ENCODE peak calls at places on chromosomes 7 and 10, in seven cellular contexts. V, C, G, Q, J, S and B are unnamed samples. For H3K4me1, the result is how much of the 10 kb centered on the place peaks cover.

GRCh38 chr10:100341953-100342626 is 4.9 kb upstream of the SCD start:
- DNase-seq in V (peak), C (peak), G (no peak), Q (no peak), J (peak), S (peak), B (peak)

GRCh38 chr7:87058739-87059524 is 522 bp downstream of the ELAPOR2 start:
- DNase-seq in V (peak), C (peak), G (peak), Q (no peak), J (peak), S (peak), B (peak)

GRCh38 chr10:88810196-88810961 is 7.8 kb downstream of the LIPM start:
- DNase-seq in V (peak), C (no peak), G (peak), Q (no peak), J (peak), S (peak), B (no peak)

GRCh38 chr10:132572545-132572937 is 35.0 kb downstream of the INPP5A start:
- DNase-seq in V (no peak), C (no peak), G (no peak), Q (no peak), J (no peak), S (no peak), B (no peak)

GRCh38 chr7:91264924-91265681 is 870 bp downstream of the FZD1 start:
- DNase-seq in V (peak), C (peak), G (peak), Q (no peak), J (peak), S (peak), B (peak)

GRCh38 chr10:68560916-68561691 is 967 bp downstream of the TET1 start:
- DNase-seq in V (peak), C (peak), G (no peak), Q (no peak), J (no peak), S (peak), B (peak)

GRCh38 chr7:7207876-7208275 is 25.5 kb downstream of the C1GALT1 start:
- DNase-seq in V (no peak), C (no peak), G (no peak), Q (no peak), J (no peak), S (no peak), B (no peak)

GRCh38 chr7:96308950-96309263 is 13.0 kb downstream of the SLC25A13 start:
- DNase-seq in V (no peak), C (no peak), G (no peak), Q (no peak), J (peak), S (no peak), B (no peak)

GRCh38 chr10:98748298-98748697 is 301.6 kb upstream of the HPS1 start:
- DNase-seq in V (peak), C (no peak), G (no peak), Q (no peak), J (peak), S (no peak), B (no peak)

GRCh38 chr7:27182861-27183681 is 2.0 kb downstream of the HOXA11 start:
- DNase-seq in V (no peak), C (no peak), G (no peak), Q (no peak), J (no peak), S (peak), B (peak)

GRCh38 chr7:2175514-2175913 is 57.2 kb downstream of the MAD1L1 start:
- DNase-seq in V (peak), C (peak), G (peak), Q (no peak), J (no peak), S (no peak), B (no peak)

GRCh38 chr10:70055550-70055949 is 2.9 kb downstream of the MACROH2A2 start:
- DNase-seq in V (no peak), C (no peak), G (no peak), Q (no peak), J (no peak), S (no peak), B (no peak)

GRCh38 chr10:76336213-76336963 is 905.0 kb downstream of the LRMDA start:
- DNase-seq in V (peak), C (peak), G (no peak), Q (no peak), J (no peak), S (no peak), B (no peak)

GRCh38 chr7:115135111-115135510 is 213.2 kb downstream of the MDFIC start:
- DNase-seq in V (no peak), C (no peak), G (no peak), Q (no peak), J (no peak), S (no peak), B (no peak)

GRCh38 chr10:122688293-122688989 is 11.2 kb downstream of the C10orf120 start:
- DNase-seq in V (peak), C (peak), G (no peak), Q (no peak), J (no peak), S (peak), B (no peak)

GRCh38 chr7:129225931-129226572 is 1.2 kb downstream of the AHCYL2 start:
- DNase-seq in V (no peak), C (no peak), G (no peak), Q (no peak), J (no peak), S (no peak), B (no peak)

GRCh38 chr7:57179776-57180415 is 47.7 kb upstream of the ZNF479 start:
- DNase-seq in V (no peak), C (no peak), G (no peak), Q (no peak), J (no peak), S (no peak), B (no peak)

GRCh38 chr10:103154464-103155299 is 38.4 kb downstream of the NT5C2 start:
- DNase-seq in V (no peak), C (no peak), G (no peak), Q (no peak), J (peak), S (no peak), B (no peak)

GRCh38 chr7:123601530-123601929 is at the start of gene ASB15:
- DNase-seq in V (no peak), C (peak), G (no peak), Q (no peak), J (no peak), S (no peak), B (no peak)

GRCh38 chr10:80473692-80474596 is 19.8 kb downstream of the TSPAN14 start:
- DNase-seq in V (no peak), C (no peak), G (no peak), Q (no peak), J (no peak), S (no peak), B (no peak)

GRCh38 chr10:132293416-132294195 is 14.1 kb downstream of the STK32C start:
- DNase-seq in V (no peak), C (no peak), G (no peak), Q (no peak), J (no peak), S (no peak), B (peak)

GRCh38 chr10:46232084-46232483 is 54.7 kb upstream of the ANTXRL start:
- DNase-seq in V (no peak), C (no peak), G (no peak), Q (peak), J (no peak), S (no peak), B (peak)

GRCh38 chr10:31961675-31962074 is 33.0 kb upstream of the ARHGAP12 start:
- DNase-seq in V (no peak), C (no peak), G (no peak), Q (no peak), J (no peak), S (no peak), B (no peak)

GRCh38 chr10:31149835-31150512 is 118.3 kb upstream of the ZNF438 start:
- DNase-seq in V (no peak), C (no peak), G (no peak), Q (no peak), J (no peak), S (no peak), B (no peak)

GRCh38 chr10:16967866-16968721 is 150.9 kb upstream of the RSU1 start:
- DNase-seq in V (peak), C (peak), G (no peak), Q (no peak), J (no peak), S (no peak), B (no peak)

GRCh38 chr10:63481815-63482421 is 16.1 kb upstream of the JMJD1C start:
- DNase-seq in V (no peak), C (no peak), G (no peak), Q (no peak), J (no peak), S (no peak), B (no peak)

GRCh38 chr7:17279081-17279480 is 19.4 kb upstream of the AHR start:
- DNase-seq in V (no peak), C (no peak), G (no peak), Q (no peak), J (no peak), S (no peak), B (no peak)

GRCh38 chr10:83656924-83657323 is 482.4 kb upstream of the GHITM start:
- DNase-seq in V (no peak), C (no peak), G (no peak), Q (no peak), J (no peak), S (no peak), B (no peak)

GRCh38 chr7:114084381-114085312 is 165.8 kb upstream of the PPP1R3A start:
- DNase-seq in V (peak), C (peak), G (peak), Q (no peak), J (peak), S (peak), B (peak)

GRCh38 chr10:132544744-132545658 is 7.4 kb downstream of the INPP5A start:
- DNase-seq in V (no peak), C (no peak), G (no peak), Q (no peak), J (no peak), S (no peak), B (peak)

GRCh38 chr7:104328308-104328969 is at the start of gene LHFPL3:
- DNase-seq in V (peak), C (no peak), G (no peak), Q (no peak), J (no peak), S (no peak), B (no peak)

GRCh38 chr7:143514995-143515735 is 37.5 kb downstream of the TAS2R41 start:
- DNase-seq in V (no peak), C (no peak), G (no peak), Q (no peak), J (no peak), S (no peak), B (no peak)
- H3K4me1 ChIP-seq in V (under half), C (under half), G (under half), Q (under half), J (under half), S (under half), B (under half)

GRCh38 chr10:12782537-12782936 is 219.0 kb downstream of the CCDC3 start:
- DNase-seq in V (peak), C (peak), G (no peak), Q (no peak), J (peak), S (peak), B (peak)
- H3K4me1 ChIP-seq in V (under half), C (under half), G (under half), Q (under half), J (under half), S (under half), B (under half)

GRCh38 chr10:8063935-8064334 is 9.4 kb downstream of the GATA3 start:
- DNase-seq in V (no peak), C (no peak), G (no peak), Q (no peak), J (no peak), S (no peak), B (no peak)
- H3K4me1 ChIP-seq in V (under half), C (under half), G (under half), Q (under half), J (under half), S (under half), B (under half)

DNA sequence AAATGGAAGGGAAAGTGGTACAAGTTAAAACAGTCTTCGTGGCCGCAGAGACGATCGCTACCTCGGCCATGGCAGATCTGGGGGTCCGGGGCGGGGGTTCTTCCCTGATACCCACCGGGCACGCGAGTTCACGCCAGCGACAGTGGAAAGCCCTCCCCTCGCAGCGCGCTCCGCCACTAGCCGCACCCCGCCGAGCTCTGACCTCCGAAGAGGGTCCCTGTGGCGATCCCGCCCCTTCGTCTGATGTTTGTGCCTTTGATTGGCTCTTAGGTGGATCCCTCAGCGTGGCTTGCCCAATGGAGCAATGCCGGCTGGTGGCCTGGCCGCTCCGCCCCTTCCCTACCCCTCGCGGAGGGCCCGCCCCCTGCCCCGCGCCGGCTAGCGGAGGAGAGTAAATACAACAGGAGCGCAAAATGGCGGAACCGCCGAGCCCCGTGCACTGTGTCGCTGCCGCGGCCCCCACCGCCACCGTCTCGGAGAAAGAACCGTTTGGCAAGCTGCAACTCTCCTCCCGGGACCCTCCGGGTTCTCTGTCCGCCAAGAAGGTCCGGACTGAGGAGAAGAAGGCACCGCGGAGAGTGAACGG is at the start of gene RSBN1L:
- DNase-seq in V (peak), C (peak), G (peak), Q (peak), J (peak), S (peak), B (peak)
- H3K4me1 ChIP-seq in V (under half), C (under half), G (under half), Q (half or more), J (under half), S (half or more), B (under half)

GRCh38 chr10:129467346-129468119 is 492 bp downstream of the MGMT start:
- DNase-seq in V (peak), C (peak), G (no peak), Q (no peak), J (no peak), S (peak), B (no peak)
- H3K4me1 ChIP-seq in V (under half), C (under half), G (under half), Q (under half), J (under half), S (under half), B (under half)

GRCh38 chr10:95509281-95509680 is 51.9 kb downstream of the SORBS1 start:
- DNase-seq in V (no peak), C (no peak), G (no peak), Q (no peak), J (no peak), S (no peak), B (no peak)

GRCh38 chr10:95513941-95514392 is 47.2 kb downstream of the SORBS1 start:
- DNase-seq in V (no peak), C (peak), G (no peak), Q (no peak), J (peak), S (peak), B (no peak)

GRCh38 chr10:95516774-95517373 is 44.3 kb downstream of the SORBS1 start:
- DNase-seq in V (no peak), C (no peak), G (no peak), Q (no peak), J (no peak), S (no peak), B (no peak)

GRCh38 chr10:95511314-95511713 is 49.9 kb downstream of the SORBS1 start:
- DNase-seq in V (no peak), C (no peak), G (no peak), Q (no peak), J (no peak), S (no peak), B (no peak)

DNA sequence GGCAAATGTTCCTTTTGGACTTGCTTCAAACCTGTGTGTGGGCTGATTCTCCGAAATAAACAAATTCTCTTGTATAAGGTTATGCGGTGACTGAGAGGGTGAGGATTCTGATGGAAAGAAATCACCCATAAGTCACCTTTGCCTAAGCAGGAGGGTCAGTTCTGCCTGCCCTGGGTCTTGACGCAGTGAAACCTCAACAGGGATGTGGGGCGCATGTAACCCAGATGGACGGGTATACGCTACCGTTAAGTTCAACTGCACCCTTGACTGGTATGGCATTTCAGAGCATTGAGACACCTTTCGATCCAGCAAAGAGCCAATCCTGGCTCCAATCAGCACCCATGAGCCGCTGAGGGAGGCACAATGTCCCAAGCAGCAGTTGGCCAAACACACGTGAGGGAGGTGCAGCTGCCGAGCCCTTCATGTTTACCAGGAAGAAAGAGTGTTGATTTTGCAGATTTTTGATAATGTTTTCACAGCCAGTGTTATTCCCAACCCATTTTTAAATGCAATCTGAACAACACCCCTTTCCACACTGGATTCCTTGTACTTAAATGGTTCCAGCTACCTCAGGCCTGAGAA is 48.1 kb downstream of the SORBS1 start:
- DNase-seq in V (peak), C (no peak), G (no peak), Q (no peak), J (peak), S (peak), B (peak)
- H3K4me1 ChIP-seq in V (under half), C (under half), G (half or more), Q (under half), J (under half), S (half or more), B (under half)

DNA sequence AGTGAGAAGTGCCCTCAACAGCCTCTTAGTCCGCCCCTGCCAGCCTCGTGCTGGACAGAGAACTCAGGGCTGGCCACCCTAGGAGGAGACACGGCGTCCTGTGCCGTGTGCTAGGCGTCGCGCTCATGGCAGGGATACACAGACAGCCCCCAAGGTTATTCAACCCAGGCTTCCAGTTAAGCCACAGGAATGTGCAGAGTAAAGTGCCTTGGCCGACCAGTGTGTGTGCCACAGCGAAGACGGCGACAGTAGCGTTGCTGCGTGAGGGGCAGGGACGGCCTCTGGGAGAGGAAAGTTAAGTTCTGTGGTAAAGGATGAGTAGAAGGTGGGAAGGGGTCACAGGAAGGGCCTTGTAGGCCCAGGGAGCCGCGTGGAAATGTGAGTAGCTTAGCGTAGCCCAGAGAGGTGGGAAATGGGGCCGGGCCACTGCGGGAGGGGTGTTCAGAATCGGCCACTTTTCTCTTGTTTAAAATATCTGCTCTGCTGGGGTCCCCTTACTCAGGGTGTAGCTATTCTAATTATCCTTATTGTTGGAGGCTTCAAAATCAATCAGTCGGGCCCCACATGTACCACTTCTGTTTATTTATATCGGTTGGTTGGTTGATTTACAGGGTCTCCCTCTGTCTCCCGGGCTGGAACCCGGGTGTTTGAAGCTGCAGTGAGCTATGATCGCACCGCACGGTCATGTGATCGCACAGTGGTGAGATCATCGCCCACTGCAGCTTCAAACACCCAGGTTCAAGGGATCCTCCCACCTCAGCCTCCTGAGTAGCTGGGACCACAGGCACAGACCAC is 24.5 kb downstream of the TMEM120A start:
- DNase-seq in V (no peak), C (no peak), G (no peak), Q (no peak), J (no peak), S (no peak), B (no peak)
- H3K4me1 ChIP-seq in V (under half), C (under half), G (under half), Q (half or more), J (under half), S (under half), B (under half)

DNA sequence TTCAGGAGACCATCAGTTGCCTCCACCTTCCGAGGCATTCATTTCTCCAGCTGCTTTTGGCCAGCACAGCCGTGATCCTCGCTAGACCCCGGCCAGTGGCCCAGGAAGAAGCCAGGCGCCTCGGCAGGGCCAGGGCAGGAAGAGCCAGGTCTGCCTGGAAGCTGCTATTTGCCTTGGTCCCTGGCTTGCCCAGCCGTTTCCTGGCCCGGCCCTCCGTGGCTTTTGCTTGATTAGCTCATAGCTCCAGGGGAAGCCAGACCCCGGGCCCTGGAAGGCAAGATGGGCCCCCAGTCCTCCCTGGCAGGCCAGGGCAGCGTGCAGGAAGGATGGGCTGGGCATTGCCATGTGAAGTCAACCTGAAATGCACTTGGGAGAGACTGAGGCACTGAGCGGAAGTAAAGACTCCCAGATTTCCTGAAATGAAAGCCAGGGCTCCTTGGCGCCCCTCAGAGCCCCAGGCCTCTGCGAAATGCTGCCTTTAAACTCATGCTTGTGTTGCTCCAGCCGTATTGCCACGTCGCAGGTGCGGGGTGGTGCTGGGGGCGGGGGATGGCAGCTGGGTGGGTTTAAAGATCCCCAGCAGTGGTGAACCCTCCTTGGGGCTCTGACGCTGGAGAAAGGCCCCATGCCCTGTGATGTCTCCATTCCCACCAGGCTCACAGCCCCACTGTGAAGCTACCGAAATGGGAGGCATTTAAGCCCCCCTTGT is 160.6 kb downstream of the GRK5 start:
- DNase-seq in V (no peak), C (no peak), G (no peak), Q (no peak), J (no peak), S (no peak), B (no peak)
- H3K4me1 ChIP-seq in V (under half), C (under half), G (under half), Q (half or more), J (under half), S (under half), B (under half)

GRCh38 chr7:50285259-50285658 is 19.3 kb upstream of the IKZF1 start:
- DNase-seq in V (no peak), C (no peak), G (no peak), Q (no peak), J (no peak), S (no peak), B (no peak)
- H3K4me1 ChIP-seq in V (under half), C (under half), G (under half), Q (under half), J (under half), S (under half), B (under half)